ENCODE peak calls at places on chromosomes 2 and 18, in seven cellular contexts. B, R, Y, D, I, Z and F are unnamed samples.

GRCh38 chr2:132999421-132999820 is 329.4 kb upstream of the LYPD1 start:
- DNase-seq in B (no peak), R (no peak), Y (no peak), D (no peak), I (no peak), Z (no peak), F (no peak)

GRCh38 chr2:128374711-128375413 is 56.2 kb upstream of the HS6ST1 start:
- DNase-seq in B (peak; percentile 61), R (no peak), Y (peak; percentile 68), D (no peak), I (no peak), Z (peak; percentile 63), F (peak; percentile 66)

GRCh38 chr2:16092861-16093638 is 152.7 kb downstream of the MYCN start:
- DNase-seq in B (no peak), R (no peak), Y (no peak), D (no peak), I (no peak), Z (no peak), F (no peak)

GRCh38 chr18:35982404-35983114 is 10.1 kb downstream of the RMP24 start:
- DNase-seq in B (peak; percentile 89), R (no peak), Y (no peak), D (no peak), I (peak; percentile 92), Z (no peak), F (no peak)

GRCh38 chr2:214542866-214543265 is 132.0 kb downstream of the VWC2L start:
- DNase-seq in B (no peak), R (no peak), Y (no peak), D (no peak), I (peak; percentile 68), Z (no peak), F (no peak)

GRCh38 chr2:172084484-172084733 is 898 bp upstream of the DLX1 start:
- DNase-seq in B (no peak), R (no peak), Y (no peak), D (no peak), I (no peak), Z (no peak), F (peak; percentile 80)

GRCh38 chr2:115807302-115807701 is 1364.9 kb downstream of the DPP10 start:
- DNase-seq in B (no peak), R (no peak), Y (no peak), D (no peak), I (no peak), Z (no peak), F (peak; percentile 8)

GRCh38 chr2:97737421-97738235 is 24.3 kb downstream of the ZAP70 start:
- DNase-seq in B (no peak), R (no peak), Y (peak; percentile 72), D (no peak), I (no peak), Z (peak; percentile 74), F (peak; percentile 81)

GRCh38 chr2:118062048-118062447 is 26.2 kb upstream of the INSIG2 start:
- DNase-seq in B (no peak), R (no peak), Y (no peak), D (no peak), I (no peak), Z (no peak), F (no peak)

GRCh38 chr2:39379643-39380524 is 57.2 kb downstream of the MAP4K3 start:
- DNase-seq in B (peak; percentile 81), R (peak; percentile 12), Y (no peak), D (peak; percentile 60), I (peak; percentile 68), Z (no peak), F (no peak)

GRCh38 chr2:38666578-38666926 is 638 bp downstream of the GALM start:
- DNase-seq in B (peak; percentile 48), R (no peak), Y (no peak), D (no peak), I (peak; percentile 32), Z (no peak), F (peak; percentile 54)

GRCh38 chr2:189104926-189105325 is 74.6 kb downstream of the COL5A2 start:
- DNase-seq in B (peak; percentile 61), R (no peak), Y (no peak), D (no peak), I (peak; percentile 58), Z (no peak), F (no peak)

GRCh38 chr2:20350105-20350712 is 435 bp downstream of the PUM2 start:
- DNase-seq in B (no peak), R (no peak), Y (peak; percentile 93), D (no peak), I (no peak), Z (peak; percentile 84), F (peak; percentile 76)

GRCh38 chr18:9178557-9178956 is 42.0 kb downstream of the ANKRD12 start:
- DNase-seq in B (no peak), R (no peak), Y (no peak), D (no peak), I (no peak), Z (no peak), F (no peak)

GRCh38 chr2:238239872-238240760 is at the start of gene HES6:
- DNase-seq in B (peak; percentile 79), R (peak; percentile 65), Y (peak; percentile 95), D (no peak), I (peak; percentile 82), Z (peak; percentile 96), F (peak; percentile 100)

GRCh38 chr2:33126973-33127372 is 180.2 kb downstream of the LTBP1 start:
- DNase-seq in B (no peak), R (no peak), Y (no peak), D (no peak), I (peak; percentile 65), Z (no peak), F (no peak)

GRCh38 chr2:206250041-206250897 is 24.2 kb upstream of the ZDBF2 start:
- DNase-seq in B (peak; percentile 31), R (no peak), Y (peak; percentile 45), D (peak; percentile 33), I (peak; percentile 4), Z (no peak), F (no peak)

GRCh38 chr2:8565399-8566154 is 116.3 kb upstream of the ID2 start:
- DNase-seq in B (no peak), R (no peak), Y (peak; percentile 50), D (no peak), I (no peak), Z (peak; percentile 59), F (peak; percentile 34)

GRCh38 chr2:8550481-8550880 is 131.4 kb upstream of the ID2 start:
- DNase-seq in B (no peak), R (no peak), Y (peak; percentile 71), D (no peak), I (no peak), Z (no peak), F (no peak)

GRCh38 chr18:9828794-9829712 is 56.7 kb upstream of the TXNDC2 start:
- DNase-seq in B (no peak), R (no peak), Y (no peak), D (no peak), I (no peak), Z (no peak), F (no peak)

GRCh38 chr2:68741238-68741637 is 6.6 kb downstream of the ARHGAP25 start:
- DNase-seq in B (no peak), R (no peak), Y (no peak), D (no peak), I (no peak), Z (no peak), F (no peak)

DNA sequence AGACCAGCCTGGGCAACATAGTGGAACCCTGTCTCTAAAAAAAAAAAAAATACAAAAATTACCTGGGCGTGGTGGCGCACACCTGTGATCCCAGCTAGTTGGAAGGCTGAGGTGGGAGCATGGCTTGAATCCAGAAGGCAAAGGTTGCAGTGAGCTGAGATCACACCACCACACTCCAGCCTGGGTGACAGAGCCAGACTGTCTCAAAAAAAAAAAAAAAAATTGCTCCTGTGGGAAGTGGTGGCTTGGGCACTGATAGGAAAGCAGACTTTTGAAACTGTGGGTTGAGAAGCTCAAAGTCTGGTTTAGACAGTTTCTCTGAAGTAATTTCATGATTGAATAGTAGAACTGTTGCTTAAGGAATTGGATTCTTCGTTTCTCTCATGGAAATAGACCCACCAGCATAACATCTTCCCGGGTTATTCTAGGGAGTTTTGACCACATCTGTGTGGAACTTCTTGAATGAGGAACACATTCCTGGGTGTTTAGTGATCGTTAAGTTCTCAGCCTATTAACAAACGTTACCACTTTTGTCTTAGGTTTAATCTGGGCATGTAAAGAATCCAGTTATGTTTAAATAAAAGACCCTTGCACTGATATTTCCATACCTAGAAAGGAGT is 33.5 kb downstream of the GRHL1 start:
- DNase-seq in B (no peak), R (no peak), Y (no peak), D (no peak), I (peak; percentile 63), Z (no peak), F (no peak)
- H3K27ac ChIP-seq in B (no peak overlapping the region), R (no peak overlapping the region), Y (peak overlapping the region; percentile 46), D (no peak overlapping the region), I (no peak overlapping the region), Z (no peak overlapping the region), F (peak overlapping the region; percentile 62)

GRCh38 chr2:217936952-217937351 is 65.8 kb downstream of the TNS1 start:
- DNase-seq in B (no peak), R (no peak), Y (no peak), D (no peak), I (no peak), Z (peak; percentile 16), F (peak; percentile 8)

GRCh38 chr2:217939220-217939619 is 63.6 kb downstream of the TNS1 start:
- DNase-seq in B (no peak), R (no peak), Y (peak; percentile 56), D (no peak), I (no peak), Z (peak; percentile 25), F (no peak)

GRCh38 chr2:217939629-217940245 is 63.1 kb downstream of the TNS1 start:
- DNase-seq in B (no peak), R (no peak), Y (peak; percentile 81), D (no peak), I (no peak), Z (peak; percentile 83), F (no peak)

GRCh38 chr2:217937446-217937845 is 65.3 kb downstream of the TNS1 start:
- DNase-seq in B (no peak), R (no peak), Y (no peak), D (no peak), I (no peak), Z (peak; percentile 81), F (peak; percentile 77)

GRCh38 chr2:217938038-217938437 is 64.8 kb downstream of the TNS1 start:
- DNase-seq in B (no peak), R (no peak), Y (no peak), D (no peak), I (no peak), Z (peak; percentile 77), F (peak; percentile 42)
- H3K27ac ChIP-seq in B (peak overlapping the region; percentile 54), R (no peak overlapping the region), Y (peak overlapping the region; percentile 84), D (no peak overlapping the region), I (peak overlapping the region; percentile 84), Z (peak overlapping the region; percentile 93), F (peak overlapping the region; percentile 45)

GRCh38 chr2:219273887-219274391 is 5.2 kb upstream of the DNAJB2 start:
- DNase-seq in B (no peak), R (peak; percentile 72), Y (no peak), D (no peak), I (no peak), Z (peak; percentile 84), F (peak; percentile 70)
- H3K27ac ChIP-seq in B (peak overlapping the region; percentile 53), R (peak overlapping the region; percentile 76), Y (no peak overlapping the region), D (peak overlapping the region; percentile 75), I (peak overlapping the region; percentile 69), Z (peak overlapping the region; percentile 60), F (peak overlapping the region; percentile 90)

GRCh38 chr2:80302001-80302464 is 2.5 kb downstream of the LRRTM1 start:
- DNase-seq in B (no peak), R (no peak), Y (no peak), D (no peak), I (no peak), Z (peak; percentile 42), F (no peak)
- H3K27ac ChIP-seq in B (no peak overlapping the region), R (no peak overlapping the region), Y (no peak overlapping the region), D (no peak overlapping the region), I (no peak overlapping the region), Z (no peak overlapping the region), F (no peak overlapping the region)